ENCODE peak calls at places on chromosomes 5 and 9, in four cellular contexts. S, N, C and K are unnamed samples.

GRCh38 chr5:16992444-16992843 is 56.4 kb upstream of the MYO10 start:
- DNase-seq in C (no peak), N (no peak), S (peak; percentile 32), K (no peak)

GRCh38 chr5:132085686-132086085 is 12.1 kb downstream of the CSF2 start:
- DNase-seq in S (no peak), N (no peak), C (no peak), K (no peak)

GRCh38 chr9:129761293-129761900 is 8.6 kb upstream of the PTGES start:
- DNase-seq in C (no peak), N (no peak), S (peak; percentile 87), K (no peak)

GRCh38 chr5:96816991-96817390 is 9.2 kb upstream of the ERAP1 start:
- DNase-seq in C (no peak), N (no peak), S (no peak), K (no peak)

GRCh38 chr5:6465831-6466790 is 17.5 kb downstream of the UBE2QL1 start:
- DNase-seq in C (no peak), N (no peak), S (no peak), K (no peak)

GRCh38 chr5:90865194-90865593 is 306.6 kb downstream of the ADGRV1 start:
- DNase-seq in N (no peak), C (no peak), S (no peak), K (no peak)

GRCh38 chr5:17127743-17128231 is 89.6 kb upstream of the BASP1 start:
- DNase-seq in S (peak; percentile 86), C (no peak), N (no peak), K (no peak)

GRCh38 chr5:179316961-179317360 is 28.3 kb downstream of the ADAMTS2 start:
- DNase-seq in N (no peak), C (no peak), S (no peak), K (no peak)

GRCh38 chr9:87781331-87781730 is 55.4 kb downstream of the CTSL start:
- DNase-seq in S (no peak), N (no peak), C (no peak), K (no peak)

GRCh38 chr5:137651022-137651421 is 84.9 kb downstream of the KLHL3 start:
- DNase-seq in S (peak; percentile 9), N (no peak), C (no peak), K (no peak)

GRCh38 chr5:102049517-102049916 is 246.6 kb downstream of the SLCO4C1 start:
- DNase-seq in N (no peak), C (no peak), S (no peak), K (no peak)

GRCh38 chr5:43191740-43192557 is at the start of gene NIM1K:
- DNase-seq in S (peak; percentile 20), C (peak; percentile 91), N (no peak), K (no peak)

GRCh38 chr5:3107118-3107517 is 355.6 kb upstream of the IRX2 start:
- DNase-seq in S (no peak), C (no peak), N (no peak), K (no peak)

GRCh38 chr5:102296229-102296817 is at the start of gene SLCO4C1:
- DNase-seq in C (peak; percentile 91), N (peak; percentile 45), S (peak; percentile 8), K (peak; percentile 45)

GRCh38 chr5:111779260-111780254 is 22.6 kb upstream of the NREP start:
- DNase-seq in S (peak; percentile 49), C (no peak), N (no peak), K (no peak)

GRCh38 chr9:100049551-100049950 is 49.2 kb downstream of the ERP44 start:
- DNase-seq in N (no peak), C (no peak), S (no peak), K (no peak)

GRCh38 chr9:125021069-125021468 is 80.2 kb upstream of the GOLGA1 start:
- DNase-seq in N (no peak), S (no peak), C (no peak), K (no peak)

GRCh38 chr5:1512541-1513291 is 11.0 kb downstream of the LPCAT1 start:
- DNase-seq in N (no peak), C (no peak), S (no peak), K (no peak)

GRCh38 chr5:158456756-158457155 is 597.8 kb upstream of the CLINT1 start:
- DNase-seq in C (peak; percentile 44), N (no peak), S (peak; percentile 84), K (no peak)

GRCh38 chr5:1553642-1554409 is 30.1 kb upstream of the LPCAT1 start:
- DNase-seq in S (no peak), N (no peak), C (no peak), K (no peak)

GRCh38 chr9:133374612-133375115 is 1.2 kb downstream of the SURF4 start:
- DNase-seq in S (peak; percentile 64), C (no peak), N (no peak), K (peak; percentile 57)

GRCh38 chr9:137579259-137579604 is 507 bp upstream of the DPH7 start:
- DNase-seq in N (no peak), C (no peak), S (no peak), K (no peak)

GRCh38 chr9:101751895-101752294 is 13.4 kb upstream of the GRIN3A start:
- DNase-seq in N (no peak), S (no peak), C (no peak), K (no peak)

GRCh38 chr5:58458851-58459275 is 1.0 kb downstream of the PLK2 start:
- DNase-seq in S (no peak), C (peak; percentile 2), N (no peak), K (no peak)

GRCh38 chr5:163245584-163245983 is 191.8 kb upstream of the CCNG1 start:
- DNase-seq in N (no peak), C (no peak), S (no peak), K (no peak)

GRCh38 chr5:158376679-158377078 is 517.7 kb upstream of the CLINT1 start:
- DNase-seq in S (no peak), N (no peak), C (no peak), K (peak; percentile 12)

GRCh38 chr9:125867752-125868400 is 120.7 kb downstream of the PBX3 start:
- DNase-seq in N (no peak), C (no peak), S (peak; percentile 44), K (no peak)

GRCh38 chr5:159510282-159510681 is 180.0 kb upstream of the IL12B start:
- DNase-seq in S (peak; percentile 46), C (peak; percentile 27), N (no peak), K (no peak)

GRCh38 chr5:109455598-109456096 is 45.9 kb upstream of the PJA2 start:
- DNase-seq in C (peak; percentile 10), S (peak; percentile 99), N (no peak), K (no peak)

GRCh38 chr9:100099722-100100042 is 639 bp downstream of the INVS start:
- DNase-seq in N (no peak), C (peak; percentile 38), S (no peak), K (peak; percentile 33)

GRCh38 chr9:4937436-4937835 is 47.6 kb upstream of the JAK2 start:
- DNase-seq in N (no peak), S (no peak), C (no peak), K (no peak)

GRCh38 chr9:126956929-126957686 is 42.5 kb downstream of the RALGPS1 start:
- DNase-seq in S (peak; percentile 71), N (no peak), C (no peak), K (no peak)

GRCh38 chr5:180050106-180050929 is 21.2 kb downstream of the RNF130 start:
- DNase-seq in S (no peak), C (no peak), N (no peak), K (no peak)

GRCh38 chr5:34584165-34584564 is 72.0 kb upstream of the RAI14 start:
- DNase-seq in N (no peak), C (no peak), S (no peak), K (no peak)

GRCh38 chr9:34335376-34335775 is 6.0 kb downstream of the NUDT2 start:
- DNase-seq in N (no peak), S (no peak), C (no peak), K (no peak)

GRCh38 chr5:172219296-172219695 is 25.3 kb downstream of the EFCAB9 start:
- DNase-seq in C (peak; percentile 35), N (no peak), S (no peak), K (no peak)

GRCh38 chr5:12343543-12343942 is 439.3 kb upstream of the CTNND2 start:
- DNase-seq in S (no peak), C (no peak), N (no peak), K (no peak)

DNA sequence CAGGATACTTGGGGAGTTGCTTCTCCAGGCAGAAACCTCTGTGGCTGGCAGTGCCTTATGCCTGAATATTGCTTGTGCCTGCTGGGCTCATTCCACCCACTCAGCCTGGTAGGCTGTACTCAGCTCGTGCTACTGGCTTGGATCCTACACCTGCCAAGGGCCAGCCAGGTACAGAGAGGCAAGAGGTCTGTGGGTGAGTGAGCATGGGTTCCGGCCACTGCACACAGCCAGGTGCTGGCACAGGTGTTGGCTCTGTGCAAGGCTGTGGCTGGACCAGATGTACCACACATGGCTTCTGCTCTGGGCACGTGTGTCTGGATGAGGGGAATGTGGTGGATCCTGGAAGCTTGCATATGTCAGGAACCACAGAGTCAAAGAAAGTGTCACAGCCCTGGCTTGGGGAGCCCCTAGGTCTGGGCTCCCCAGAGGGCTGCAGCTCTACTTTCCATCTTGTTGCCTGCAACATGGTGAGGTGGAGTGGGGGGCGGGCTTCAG is 76.7 kb upstream of the C6 start:
- DNase-seq in S (no peak), N (no peak), C (no peak), K (no peak)
- H3K4me3 ChIP-seq in S (no peak overlapping the region), N (no peak overlapping the region), C (no peak overlapping the region), K (no peak overlapping the region)

DNA sequence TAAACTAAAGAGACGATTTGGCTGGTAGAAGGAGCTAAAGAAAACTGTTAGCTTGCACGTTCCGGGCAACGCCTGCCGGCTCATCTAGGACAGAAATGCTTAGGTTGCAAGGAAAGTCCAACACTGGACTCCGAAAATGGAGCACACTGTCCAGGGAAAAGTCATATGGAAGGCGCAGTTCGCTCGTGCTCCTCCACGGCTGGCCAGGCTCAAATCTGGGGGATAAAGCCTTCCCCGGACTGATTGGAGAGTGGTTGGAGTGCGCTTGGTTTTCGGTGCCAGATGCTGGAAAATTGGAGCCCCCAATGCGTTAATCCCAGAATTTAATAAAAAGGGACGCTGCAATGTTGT is 947 bp downstream of the CDH6 start:
- DNase-seq in N (no peak), S (peak; percentile 42), C (no peak), K (no peak)
- H3K4me3 ChIP-seq in N (no peak overlapping the region), S (peak overlapping the region; percentile 84), C (peak overlapping the region; percentile 43), K (no peak overlapping the region)

GRCh38 chr5:107893642-107894041 is 222.9 kb upstream of the EFNA5 start:
- DNase-seq in C (no peak), S (peak; percentile 76), N (no peak), K (peak; percentile 41)
- H3K4me3 ChIP-seq in C (no peak overlapping the region), S (no peak overlapping the region), N (no peak overlapping the region), K (no peak overlapping the region)

GRCh38 chr5:74686962-74687751 is 2.1 kb downstream of the HEXB start:
- DNase-seq in N (no peak), C (no peak), S (no peak), K (no peak)

GRCh38 chr5:74684900-74685851 is at the start of gene HEXB:
- DNase-seq in C (peak; percentile 95), N (peak; percentile 49), S (peak; percentile 65), K (peak; percentile 65)

GRCh38 chr5:74682636-74683035 is 2.4 kb upstream of the HEXB start:
- DNase-seq in C (no peak), S (no peak), N (no peak), K (no peak)

DNA sequence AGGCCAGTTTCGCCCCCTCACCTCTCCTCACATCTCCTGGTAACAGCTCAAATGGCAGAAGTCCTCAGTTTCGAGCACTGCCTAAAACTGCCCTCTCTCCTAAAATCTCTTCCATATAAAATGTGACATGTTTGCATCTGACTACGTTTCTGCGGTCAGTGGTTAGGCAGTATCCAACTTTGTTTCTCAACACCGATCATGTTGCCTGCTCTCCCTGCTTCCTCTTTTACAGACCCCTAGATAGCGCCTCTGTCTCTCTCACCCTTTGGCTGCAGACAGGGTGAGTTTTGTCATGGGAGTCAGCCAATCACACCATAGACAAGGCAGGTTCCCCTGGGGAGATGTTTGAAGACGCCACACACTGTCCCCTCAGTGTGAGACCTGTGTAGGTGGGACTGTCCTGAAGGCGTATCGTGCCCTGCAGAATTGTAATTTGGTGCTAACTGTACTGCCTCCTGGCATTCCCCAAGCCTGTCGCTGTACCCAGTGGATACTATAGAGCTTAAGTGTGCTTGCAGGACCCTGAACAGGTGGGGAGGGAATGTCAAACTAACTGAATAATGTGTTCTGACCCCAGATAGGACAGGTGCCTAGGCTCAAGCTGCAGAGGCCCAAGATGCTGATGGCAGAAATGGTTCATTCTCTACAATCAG is 1.1 kb downstream of the HEXB start:
- DNase-seq in C (peak; percentile 21), N (no peak), S (peak; percentile 59), K (peak; percentile 74)
- H3K4me3 ChIP-seq in C (peak overlapping the region; percentile 76), N (peak overlapping the region; percentile 78), S (peak overlapping the region; percentile 93), K (peak overlapping the region; percentile 64)